ENCODE peak calls at places on chromosomes 16 and 17, in nine cellular contexts. F is stomach; N is astrocyte of the spinal cord; U is activated CD8-positive, alpha-beta T cell treated with anti-CD3 and anti-CD28 coated beads for 36 hours; S is thoracic aorta; H is AG04450; X is epithelial cell of esophagus; I is heart left ventricle; A is cardiac fibroblast. C is an unnamed sample.

GRCh38 chr17:60941028-60941427 is 263.4 kb downstream of the BCAS3 start:
- DNase-seq in F (peak; percentile 35), N (peak; percentile 90), U (no peak), S (peak; percentile 33), H (peak; percentile 86), X (peak; percentile 69), I (peak; percentile 75), A (peak; percentile 93), C (no peak)

GRCh38 chr16:17409894-17410293 is 60.9 kb downstream of the XYLT1 start:
- DNase-seq in F (no peak), N (no peak), U (no peak), S (no peak), H (no peak), X (no peak), I (no peak), A (no peak), C (no peak)

GRCh38 chr16:84788968-84789371 is 30.8 kb upstream of the CRISPLD2 start:
- DNase-seq in F (no peak), N (no peak), U (no peak), S (no peak), H (no peak), X (peak; percentile 16), I (no peak), A (no peak), C (no peak)

GRCh38 chr16:65154321-65154720 is 32.5 kb upstream of the CDH11 start:
- DNase-seq in F (no peak), N (no peak), U (no peak), S (no peak), H (no peak), X (peak; percentile 2), I (no peak), A (no peak), C (no peak)

GRCh38 chr17:42578282-42578869 is 847 bp upstream of the PSMC3IP start:
- DNase-seq in F (peak; percentile 79), N (peak; percentile 69), U (peak; percentile 93), S (no peak), H (no peak), X (peak; percentile 75), I (peak; percentile 65), A (peak; percentile 82), C (peak; percentile 88)

GRCh38 chr16:88558457-88559442 is 11.5 kb upstream of the ZC3H18 start:
- DNase-seq in F (peak; percentile 89), N (peak; percentile 38), U (peak; percentile 42), S (no peak), H (peak; percentile 38), X (peak; percentile 28), I (peak; percentile 80), A (peak; percentile 86), C (peak; percentile 53)

GRCh38 chr17:44872131-44872768 is 24.6 kb downstream of the HIGD1B start:
- DNase-seq in F (no peak), N (peak; percentile 18), U (no peak), S (peak; percentile 7), H (no peak), X (no peak), I (no peak), A (peak; percentile 39), C (no peak)

GRCh38 chr17:66025551-66025950 is 166.4 kb downstream of the CEP112 start:
- DNase-seq in F (no peak), N (peak; percentile 16), U (no peak), S (no peak), H (no peak), X (no peak), I (no peak), A (no peak), C (no peak)

GRCh38 chr17:61076649-61077048 is 323.0 kb upstream of the TBX2 start:
- DNase-seq in F (no peak), N (peak; percentile 22), U (no peak), S (no peak), H (no peak), X (no peak), I (no peak), A (peak; percentile 5), C (no peak)

GRCh38 chr17:38663964-38664644 is 10.7 kb downstream of the EPOP start:
- DNase-seq in F (no peak), N (no peak), U (no peak), S (no peak), H (no peak), X (no peak), I (no peak), A (no peak), C (no peak)

GRCh38 chr16:57810197-57811024 is 8.1 kb upstream of the KIFC3 start:
- DNase-seq in F (peak; percentile 90), N (peak; percentile 67), U (peak; percentile 88), S (peak; percentile 45), H (no peak), X (peak; percentile 95), I (peak; percentile 82), A (peak; percentile 85), C (peak; percentile 89)

GRCh38 chr16:6884002-6884401 is 448.6 kb upstream of the RBFOX1 start:
- DNase-seq in F (no peak), N (no peak), U (no peak), S (no peak), H (no peak), X (no peak), I (no peak), A (no peak), C (no peak)

GRCh38 chr17:74552037-74552436 is 6.1 kb upstream of the CD300C start:
- DNase-seq in F (no peak), N (no peak), U (no peak), S (no peak), H (no peak), X (peak; percentile 51), I (no peak), A (no peak), C (no peak)

DNA sequence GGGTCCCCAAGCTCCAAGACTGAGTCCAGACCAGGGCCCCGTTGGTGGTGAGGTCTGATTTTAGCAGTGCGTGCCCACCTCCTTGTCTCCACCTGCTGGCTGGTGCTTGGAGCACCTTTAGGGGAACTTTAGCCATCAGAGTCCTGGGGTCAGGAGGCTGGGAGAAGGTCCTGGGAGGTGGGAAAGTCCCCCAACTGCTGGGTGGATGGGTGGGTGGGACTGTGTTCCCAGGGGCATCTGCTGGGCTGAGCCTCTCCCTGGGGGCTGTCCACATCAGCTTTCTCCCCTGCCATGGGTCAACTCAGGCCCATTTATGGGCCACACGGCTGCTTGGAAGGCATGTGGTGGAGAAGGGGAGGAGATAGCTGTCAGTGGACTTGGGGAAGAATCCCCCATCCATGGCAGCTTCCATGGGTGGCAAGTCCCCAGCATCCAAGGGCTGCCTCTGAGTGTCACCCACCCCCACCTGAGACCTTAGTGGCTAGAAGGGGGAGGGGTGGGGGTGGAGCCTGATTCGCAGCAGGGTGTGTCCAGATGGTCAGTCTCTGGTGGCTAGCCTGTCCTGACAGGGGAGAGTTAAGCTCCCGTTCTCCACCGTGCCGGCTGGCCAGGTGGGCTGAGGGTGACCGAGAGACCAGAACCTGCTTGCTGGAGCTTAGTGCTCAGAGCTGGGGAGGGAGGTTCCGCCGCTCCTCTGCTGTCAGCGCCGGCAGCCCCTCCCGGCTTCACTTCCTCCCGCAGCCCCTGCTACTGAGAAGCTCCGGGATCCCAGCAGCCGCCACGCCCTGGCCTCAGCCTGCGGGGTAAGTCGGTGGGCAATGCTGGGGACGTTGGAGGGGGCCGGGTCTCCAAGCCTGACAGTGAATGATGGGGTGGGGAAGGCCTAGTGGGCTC is at the start of gene TRPV2:
- DNase-seq in F (peak; percentile 60), N (no peak), U (peak; percentile 79), S (no peak), H (no peak), X (no peak), I (peak; percentile 59), A (no peak), C (peak; percentile 74)
- TF ChIP-seq CTCF in F (peak; percentile 53), N (no peak), U (peak; percentile 65), S (peak; percentile 20), H (peak; percentile 11), X (peak; percentile 15), I (peak; percentile 39), A (peak; percentile 17), C (peak; percentile 87)

DNA sequence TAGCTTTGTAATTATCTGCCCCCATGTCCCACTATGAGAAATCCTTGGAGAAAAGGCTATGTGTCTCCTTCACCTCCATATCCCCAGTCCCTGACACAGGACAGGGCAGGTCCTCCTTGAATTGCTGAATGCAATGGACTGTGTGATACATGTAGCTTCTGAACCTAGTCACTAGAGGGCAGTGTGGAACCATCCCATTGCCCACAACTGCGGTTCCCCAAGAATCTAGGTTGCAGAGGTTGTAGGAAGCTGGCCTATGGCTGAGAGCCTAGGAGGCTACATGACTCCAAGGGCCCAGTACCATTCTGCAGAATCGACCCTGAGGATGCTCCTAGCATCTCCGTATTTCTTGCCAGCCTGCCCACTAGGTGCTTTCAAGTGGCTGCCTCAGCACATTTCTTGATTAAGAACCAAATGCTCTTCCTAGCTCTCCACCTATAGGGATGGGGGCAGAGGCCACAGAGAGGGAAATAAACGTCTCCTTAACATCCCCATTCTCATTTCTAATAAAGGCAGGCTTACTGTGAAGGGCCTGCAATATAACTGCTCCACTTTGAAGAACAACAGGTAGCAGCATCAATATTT is 394.0 kb downstream of the CA10 start:
- DNase-seq in F (peak; percentile 41), N (peak; percentile 46), U (peak; percentile 47), S (no peak), H (peak; percentile 23), X (peak; percentile 78), I (peak; percentile 22), A (peak; percentile 71), C (peak; percentile 57)
- TF ChIP-seq CTCF in F (peak; percentile 50), N (peak; percentile 83), U (peak; percentile 84), S (peak; percentile 58), H (peak; percentile 75), X (peak; percentile 97), I (peak; percentile 82), A (peak; percentile 84), C (peak; percentile 88)

GRCh38 chr16:389317-389716 is 7.5 kb upstream of the PGAP6 start:
- DNase-seq in F (no peak), N (no peak), U (no peak), S (no peak), H (no peak), X (no peak), I (no peak), A (no peak), C (no peak)

GRCh38 chr16:383326-384020 is 1.7 kb upstream of the PGAP6 start:
- DNase-seq in F (peak; percentile 81), N (no peak), U (peak; percentile 81), S (no peak), H (no peak), X (peak; percentile 81), I (no peak), A (no peak), C (no peak)

GRCh38 chr16:391885-392335 is 5.1 kb upstream of the NME4 start:
- DNase-seq in F (peak; percentile 60), N (peak; percentile 85), U (peak; percentile 95), S (no peak), H (peak; percentile 45), X (peak; percentile 70), I (no peak), A (peak; percentile 71), C (peak; percentile 73)

GRCh38 chr16:381788-382717 is at the start of gene PGAP6:
- DNase-seq in F (peak; percentile 79), N (no peak), U (peak; percentile 64), S (no peak), H (no peak), X (peak; percentile 43), I (peak; percentile 77), A (peak; percentile 67), C (peak; percentile 96)

GRCh38 chr16:386641-387156 is 4.9 kb upstream of the PGAP6 start:
- DNase-seq in F (no peak), N (no peak), U (no peak), S (no peak), H (no peak), X (no peak), I (no peak), A (peak; percentile 51), C (no peak)
- TF ChIP-seq CTCF in F (no peak), N (no peak), U (no peak), S (no peak), H (no peak), X (no peak), I (no peak), A (no peak), C (no peak)

GRCh38 chr17:30212750-30213149 is 22.7 kb downstream of the SLC6A4 start:
- DNase-seq in F (no peak), N (no peak), U (no peak), S (no peak), H (no peak), X (no peak), I (no peak), A (no peak), C (peak; percentile 77)
- TF ChIP-seq CTCF in F (no peak), N (no peak), U (no peak), S (no peak), H (peak; percentile 4), X (no peak), I (no peak), A (no peak), C (no peak)